ENCODE peak calls at places on chromosomes 4 and X, in ten cellular contexts. O is ELR; V is suprapubic skin; W is activated CD4-positive, alpha-beta T cell treated with anti-CD3 and anti-CD28 coated beads, Interleukin-2, amount 10 ng/mL, durations not matched to agents 7 days and 5 days; I is heart left ventricle; Z is immature natural killer cell; E is ovary; D is HCEC 1CT; Y is choroid plexus epithelial cell; G is foreskin fibroblast. K is an unnamed sample.
A peak's percentile ranks its signal among the peaks of the same experiment; 100 is the strongest.

GRCh38 chrX:47687249-47687648 is 28.3 kb upstream of the UXT start:
- DNase-seq in O (peak; percentile 20), V (no peak), W (no peak), I (no peak), Z (no peak), E (no peak), D (no peak), Y (no peak), G (no peak), K (no peak)

GRCh38 chrX:14916017-14916674 is 42.9 kb downstream of the MOSPD2 start:
- DNase-seq in O (peak; percentile 83), V (no peak), W (no peak), I (no peak), Z (no peak), E (no peak), D (peak; percentile 61), Y (peak; percentile 69), G (peak; percentile 48), K (no peak)

GRCh38 chrX:155745792-155746191 is 133.0 kb upstream of the TMLHE start:
- DNase-seq in O (no peak), V (no peak), W (no peak), I (peak; percentile 29), Z (no peak), E (peak; percentile 49), D (no peak), Y (peak; percentile 30), G (no peak), K (no peak)

GRCh38 chr4:182141046-182141445 is 102.2 kb upstream of the TENM3 start:
- DNase-seq in O (no peak), V (no peak), W (no peak), I (no peak), Z (no peak), E (no peak), D (no peak), Y (peak; percentile 15), G (no peak), K (no peak)

GRCh38 chrX:11464360-11464759 is 171.1 kb downstream of the AMELX start:
- DNase-seq in O (no peak), V (no peak), W (no peak), I (no peak), Z (no peak), E (no peak), D (no peak), Y (no peak), G (no peak), K (no peak)

GRCh38 chr4:2077537-2078460 is 18.7 kb downstream of the NAT8L start:
- DNase-seq in O (no peak), V (peak; percentile 32), W (no peak), I (no peak), Z (no peak), E (no peak), D (no peak), Y (no peak), G (no peak), K (no peak)

GRCh38 chr4:53702334-53703266 is 111.3 kb upstream of the LNX1 start:
- DNase-seq in O (peak; percentile 74), V (peak; percentile 86), W (peak; percentile 6), I (peak; percentile 92), Z (peak; percentile 26), E (peak; percentile 87), D (peak; percentile 73), Y (peak; percentile 91), G (peak; percentile 79), K (peak; percentile 44)

GRCh38 chr4:152063301-152064235 is 302.8 kb upstream of the GATB start:
- DNase-seq in O (no peak), V (peak; percentile 70), W (peak; percentile 61), I (no peak), Z (peak; percentile 59), E (no peak), D (no peak), Y (no peak), G (no peak), K (no peak)

GRCh38 chr4:163495900-163496299 is 1.4 kb downstream of the TMA16 start:
- DNase-seq in O (peak; percentile 5), V (no peak), W (no peak), I (no peak), Z (no peak), E (no peak), D (no peak), Y (no peak), G (no peak), K (peak; percentile 31)

GRCh38 chr4:113468165-113469022 is 293.1 kb downstream of the CAMK2D start:
- DNase-seq in O (peak; percentile 99), V (peak; percentile 91), W (peak; percentile 7), I (peak; percentile 86), Z (no peak), E (peak; percentile 65), D (peak; percentile 98), Y (peak; percentile 100), G (peak; percentile 99), K (no peak)

GRCh38 chr4:85909851-85910250 is 434.9 kb downstream of the ARHGAP24 start:
- DNase-seq in O (no peak), V (no peak), W (no peak), I (peak; percentile 61), Z (no peak), E (no peak), D (no peak), Y (no peak), G (no peak), K (no peak)

GRCh38 chr4:110609044-110609750 is 13.7 kb downstream of the PITX2 start:
- DNase-seq in O (no peak), V (no peak), W (no peak), I (no peak), Z (no peak), E (no peak), D (no peak), Y (no peak), G (no peak), K (no peak)

GRCh38 chr4:145179201-145179860 is 1.1 kb downstream of the OTUD4 start:
- DNase-seq in O (peak; percentile 64), V (peak; percentile 75), W (peak; percentile 77), I (peak; percentile 76), Z (peak; percentile 87), E (peak; percentile 70), D (peak; percentile 41), Y (peak; percentile 50), G (peak; percentile 56), K (peak; percentile 69)

GRCh38 chr4:185332575-185333464 is 62.9 kb downstream of the LRP2BP start:
- DNase-seq in O (no peak), V (no peak), W (no peak), I (no peak), Z (no peak), E (no peak), D (no peak), Y (no peak), G (no peak), K (peak; percentile 74)

GRCh38 chr4:183618681-183619080 is 40.3 kb downstream of the RWDD4 start:
- DNase-seq in O (no peak), V (no peak), W (no peak), I (no peak), Z (no peak), E (no peak), D (no peak), Y (peak; percentile 41), G (no peak), K (no peak)

GRCh38 chr4:53026233-53026632 is 164.1 kb downstream of the RASL11B start:
- DNase-seq in O (no peak), V (no peak), W (no peak), I (no peak), Z (no peak), E (no peak), D (no peak), Y (no peak), G (no peak), K (no peak)

GRCh38 chrX:37060999-37061398 is 52.8 kb downstream of the FAM47C start:
- DNase-seq in O (peak; percentile 27), V (no peak), W (peak; percentile 6), I (no peak), Z (no peak), E (no peak), D (peak; percentile 5), Y (peak; percentile 68), G (no peak), K (no peak)

GRCh38 chr4:121655320-121656268 is 41.2 kb downstream of the ANXA5 start:
- DNase-seq in O (no peak), V (no peak), W (no peak), I (no peak), Z (no peak), E (no peak), D (no peak), Y (no peak), G (no peak), K (no peak)

GRCh38 chr4:150906987-150907633 is 108.0 kb downstream of the LRBA start:
- DNase-seq in O (no peak), V (no peak), W (no peak), I (no peak), Z (no peak), E (no peak), D (no peak), Y (peak; percentile 14), G (no peak), K (no peak)

GRCh38 chr4:8662776-8663175 is 70.2 kb downstream of the CPZ start:
- DNase-seq in O (no peak), V (no peak), W (no peak), I (no peak), Z (no peak), E (no peak), D (no peak), Y (no peak), G (no peak), K (no peak)

GRCh38 chr4:176277162-176277904 is 8.3 kb upstream of the ASB5 start:
- DNase-seq in O (peak; percentile 77), V (no peak), W (peak; percentile 10), I (peak; percentile 58), Z (no peak), E (peak; percentile 33), D (peak; percentile 53), Y (peak; percentile 83), G (peak; percentile 59), K (no peak)

GRCh38 chr4:168712316-168712855 is 215.5 kb downstream of the PALLD start:
- DNase-seq in O (no peak), V (no peak), W (no peak), I (no peak), Z (no peak), E (no peak), D (no peak), Y (no peak), G (no peak), K (no peak)

GRCh38 chr4:93199492-93199891 is 629.1 kb upstream of the ATOH1 start:
- DNase-seq in O (peak; percentile 6), V (no peak), W (no peak), I (no peak), Z (no peak), E (no peak), D (peak; percentile 2), Y (peak; percentile 75), G (peak; percentile 1), K (no peak)

GRCh38 chr4:10495651-10496050 is 38.4 kb upstream of the ZNF518B start:
- DNase-seq in O (no peak), V (no peak), W (no peak), I (no peak), Z (no peak), E (no peak), D (no peak), Y (no peak), G (no peak), K (no peak)

GRCh38 chr4:156805696-156806095 is 165.9 kb downstream of the PDGFC start:
- DNase-seq in O (no peak), V (no peak), W (no peak), I (no peak), Z (no peak), E (no peak), D (no peak), Y (peak; percentile 34), G (no peak), K (no peak)

GRCh38 chrX:123450217-123450616 is 266.1 kb downstream of the GRIA3 start:
- DNase-seq in O (peak; percentile 3), V (no peak), W (no peak), I (no peak), Z (no peak), E (no peak), D (no peak), Y (peak; percentile 23), G (no peak), K (no peak)

GRCh38 chrX:119647552-119648420 is 41.6 kb upstream of the NKRF start:
- DNase-seq in O (no peak), V (no peak), W (peak; percentile 36), I (no peak), Z (peak; percentile 14), E (no peak), D (no peak), Y (no peak), G (no peak), K (peak; percentile 81)

GRCh38 chr4:8156617-8157016 is 2.0 kb downstream of the ABLIM2 start:
- DNase-seq in O (no peak), V (no peak), W (no peak), I (no peak), Z (no peak), E (no peak), D (no peak), Y (no peak), G (no peak), K (no peak)